ENCODE peak calls at places on chromosome 2, in four cellular contexts. N, K, B and Y are unnamed samples.
A peak's percentile ranks its signal among the peaks of the same experiment; 100 is the strongest.

GRCh38 chr2:219199470-219200211 is 6.9 kb upstream of the ZFAND2B start:
- DNase-seq in B (no peak), N (no peak), K (no peak), Y (no peak)

GRCh38 chr2:186032337-186032736 is 293.7 kb downstream of the FSIP2 start:
- DNase-seq in N (no peak), K (no peak), B (no peak), Y (no peak)

GRCh38 chr2:52312488-52312887 is 1280.6 kb upstream of the NRXN1 start:
- DNase-seq in N (no peak), K (no peak), B (no peak), Y (no peak)

GRCh38 chr2:1698188-1698945 is 45.9 kb downstream of the PXDN start:
- DNase-seq in N (peak; percentile 37), B (peak; percentile 57), K (peak; percentile 40), Y (no peak)

GRCh38 chr2:112216158-112216557 is 38.7 kb downstream of the ZC3H8 start:
- DNase-seq in N (no peak), B (no peak), K (peak; percentile 57), Y (no peak)

GRCh38 chr2:7450188-7451156 is 533.3 kb downstream of the RNF144A start:
- DNase-seq in N (no peak), K (no peak), B (no peak), Y (no peak)

GRCh38 chr2:8659735-8660492 is 21.9 kb upstream of the ID2 start:
- DNase-seq in N (no peak), K (no peak), B (no peak), Y (no peak)

GRCh38 chr2:62114564-62114963 is 81.4 kb upstream of the B3GNT2 start:
- DNase-seq in N (peak; percentile 63), B (no peak), K (no peak), Y (no peak)

GRCh38 chr2:81551040-81551634 is 1246.6 kb upstream of the LRRTM1 start:
- DNase-seq in K (no peak), B (no peak), N (no peak), Y (no peak)

GRCh38 chr2:88832256-88832991 is 141.0 kb downstream of the RPIA start:
- DNase-seq in N (no peak), B (no peak), K (no peak), Y (no peak)

GRCh38 chr2:88829607-88830463 is 138.4 kb downstream of the RPIA start:
- DNase-seq in N (no peak), B (no peak), K (no peak), Y (no peak)

GRCh38 chr2:88832992-88833389 is 141.5 kb downstream of the RPIA start:
- DNase-seq in N (no peak), B (no peak), K (no peak), Y (no peak)

GRCh38 chr2:88831071-88831791 is 139.8 kb downstream of the RPIA start:
- DNase-seq in B (no peak), N (no peak), K (no peak), Y (no peak)

DNA sequence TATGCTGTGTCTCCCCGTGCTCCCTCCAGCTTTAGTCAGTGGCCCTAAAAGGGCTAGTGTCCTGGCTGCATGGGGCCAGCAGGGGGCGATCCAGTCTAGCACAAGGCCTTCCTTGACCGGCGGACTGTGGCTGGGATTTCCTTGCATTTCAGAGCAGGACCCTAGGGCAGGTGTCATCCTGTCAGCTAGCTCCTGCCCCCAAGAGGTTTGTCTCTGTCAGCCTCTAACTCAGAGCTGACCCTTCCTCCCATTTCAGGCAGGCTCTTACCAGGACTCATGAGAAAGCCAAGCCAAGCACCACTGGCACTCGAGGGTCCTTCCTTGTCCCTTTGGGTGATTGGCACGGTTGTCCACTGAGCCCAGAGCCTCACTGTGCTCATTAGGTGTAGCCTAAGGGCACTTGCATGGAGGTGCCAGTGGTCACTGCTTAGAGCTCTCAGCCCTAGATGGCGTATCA is 140.3 kb downstream of the RPIA start:
- DNase-seq in B (peak; percentile 71), K (peak; percentile 34), N (peak; percentile 69), Y (no peak)
- TF ChIP-seq CTCF in B (peak; percentile 77), K (peak; percentile 78), N (peak; percentile 84), Y (no peak)

GRCh38 chr2:55155764-55156221 is 76.3 kb downstream of the CLHC1 start:
- DNase-seq in N (no peak), K (peak; percentile 75), B (no peak), Y (no peak)
- H3K4me3 ChIP-seq in N (no peak overlapping the region), K (no peak overlapping the region), B (no peak overlapping the region), Y (peak overlapping the region; percentile 7)

GRCh38 chr2:42954227-42954962 is 162.0 kb upstream of the HAAO start:
- DNase-seq in K (peak; percentile 84), B (no peak), N (no peak), Y (no peak)
- TF ChIP-seq CTCF in K (no peak), B (no peak), N (no peak), Y (no peak)

DNA sequence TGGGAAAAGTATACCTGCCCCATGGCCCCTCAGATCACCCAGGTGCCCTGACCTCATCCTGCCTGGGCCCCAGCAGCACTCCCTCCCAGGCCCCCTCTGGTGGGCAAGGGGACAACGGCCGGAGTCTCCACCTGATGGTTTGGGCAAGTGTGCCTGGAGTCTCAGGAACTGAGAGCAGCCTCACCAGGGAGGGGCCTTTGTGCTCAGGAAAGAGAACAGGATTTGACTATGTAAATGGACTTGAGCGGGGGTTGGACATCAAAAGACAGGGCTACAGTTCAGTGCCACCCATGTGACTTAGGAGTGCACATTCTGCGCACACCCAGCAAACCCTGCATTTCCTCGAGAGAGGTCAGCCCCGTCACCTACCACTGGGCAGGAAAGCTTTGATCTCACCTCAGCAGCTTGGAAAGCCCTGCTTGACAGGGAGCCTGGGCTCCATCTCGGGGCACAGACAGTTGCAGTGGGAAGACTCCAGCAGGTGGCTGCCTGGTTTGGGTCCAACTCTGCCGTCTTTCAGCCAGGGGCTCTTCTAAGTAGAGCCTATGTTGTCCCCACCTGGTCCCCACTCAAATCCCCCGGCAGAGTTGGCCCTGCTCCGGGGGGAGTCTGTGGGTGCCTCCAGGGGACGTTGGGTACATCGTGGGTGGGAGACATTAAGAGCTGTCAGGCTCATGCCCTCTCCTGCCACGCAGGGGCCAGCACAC is 3.3 kb downstream of the INPP5D start:
- DNase-seq in K (no peak), B (no peak), N (peak; percentile 90), Y (peak; percentile 69)
- H3K4me3 ChIP-seq in K (no peak overlapping the region), B (no peak overlapping the region), N (no peak overlapping the region), Y (peak overlapping the region; percentile 34)

DNA sequence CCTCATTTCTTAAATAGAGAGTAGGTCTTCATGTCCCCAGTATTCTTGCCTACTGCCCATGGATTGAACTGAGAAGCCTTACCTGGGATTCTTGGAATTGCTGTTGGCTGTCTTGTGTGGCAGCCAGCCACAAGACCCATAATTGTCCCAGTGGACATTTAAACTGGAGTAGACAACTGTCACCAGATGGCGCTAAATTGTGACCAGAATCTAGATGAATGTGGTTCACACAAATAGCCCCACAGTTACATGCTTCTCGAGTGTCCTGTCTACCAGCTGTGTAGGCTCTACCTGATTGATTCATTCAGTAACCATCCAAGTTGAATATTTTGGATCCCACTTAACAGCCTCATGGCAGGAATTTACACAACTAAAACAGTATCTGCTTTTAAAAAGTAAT is 73.2 kb downstream of the MAP4K4 start:
- DNase-seq in B (no peak), K (peak; percentile 51), N (peak; percentile 61), Y (no peak)
- TF ChIP-seq CTCF in B (peak; percentile 20), K (peak; percentile 21), N (peak; percentile 58), Y (no peak)